ENCODE peak calls at places on chromosomes 7 and 10, in seven cellular contexts. One of them, this sample, is unnamed.

GRCh38 chr10:3928569-3928968 is 143.6 kb upstream of the KLF6 start:
- DNase-seq in neural progenitor cell: no peak
- DNase-seq in H1: no peak
- DNase-seq in mammary epithelial cell: no peak
- DNase-seq in GM23248: no peak
- DNase-seq in GM12878: no peak
- DNase-seq in keratinocyte: no peak
- DNase-seq in this sample: no peak

GRCh38 chr10:68075550-68076004 is 494 bp upstream of the HERC4 start:
- DNase-seq in GM23248: no peak
- DNase-seq in GM12878: no peak
- DNase-seq in mammary epithelial cell: no peak
- DNase-seq in keratinocyte: no peak
- DNase-seq in neural progenitor cell: no peak
- DNase-seq in H1: no peak
- DNase-seq in this sample: no peak

GRCh38 chr7:44131173-44132009 is 8.0 kb upstream of the POLD2 start:
- DNase-seq in GM23248: peak
- DNase-seq in mammary epithelial cell: peak
- DNase-seq in neural progenitor cell: peak
- DNase-seq in keratinocyte: no peak
- DNase-seq in GM12878: no peak
- DNase-seq in H1: no peak
- DNase-seq in this sample: no peak

GRCh38 chr10:121266370-121266769 is 331.9 kb downstream of the FGFR2 start:
- DNase-seq in neural progenitor cell: no peak
- DNase-seq in H1: no peak
- DNase-seq in GM12878: no peak
- DNase-seq in mammary epithelial cell: no peak
- DNase-seq in keratinocyte: no peak
- DNase-seq in GM23248: no peak
- DNase-seq in this sample: no peak

GRCh38 chr7:142809671-142810070 is 38.9 kb downstream of the PRSS2 start:
- DNase-seq in H1: no peak
- DNase-seq in mammary epithelial cell: no peak
- DNase-seq in GM23248: no peak
- DNase-seq in GM12878: no peak
- DNase-seq in neural progenitor cell: no peak
- DNase-seq in keratinocyte: no peak
- DNase-seq in this sample: no peak

GRCh38 chr10:25615926-25616325 is 318.1 kb upstream of the MYO3A start:
- DNase-seq in keratinocyte: no peak
- DNase-seq in GM23248: no peak
- DNase-seq in H1: no peak
- DNase-seq in mammary epithelial cell: no peak
- DNase-seq in neural progenitor cell: no peak
- DNase-seq in GM12878: no peak
- DNase-seq in this sample: no peak

GRCh38 chr7:19567011-19567410 is 141.8 kb downstream of the POLR1F start:
- DNase-seq in H1: no peak
- DNase-seq in neural progenitor cell: no peak
- DNase-seq in keratinocyte: no peak
- DNase-seq in GM23248: peak
- DNase-seq in mammary epithelial cell: no peak
- DNase-seq in GM12878: no peak
- DNase-seq in this sample: no peak

GRCh38 chr10:43419997-43420368 is 11.0 kb upstream of the HNRNPF start:
- DNase-seq in GM12878: no peak
- DNase-seq in mammary epithelial cell: no peak
- DNase-seq in GM23248: no peak
- DNase-seq in keratinocyte: no peak
- DNase-seq in neural progenitor cell: no peak
- DNase-seq in H1: no peak
- DNase-seq in this sample: no peak

GRCh38 chr10:61406282-61406681 is 46.9 kb downstream of the TMEM26 start:
- DNase-seq in H1: no peak
- DNase-seq in keratinocyte: no peak
- DNase-seq in neural progenitor cell: no peak
- DNase-seq in GM12878: no peak
- DNase-seq in GM23248: peak
- DNase-seq in mammary epithelial cell: no peak
- DNase-seq in this sample: peak

GRCh38 chr7:29806131-29806792 is at the start of gene WIPF3:
- DNase-seq in neural progenitor cell: peak
- DNase-seq in GM12878: no peak
- DNase-seq in GM23248: peak
- DNase-seq in mammary epithelial cell: no peak
- DNase-seq in H1: peak
- DNase-seq in keratinocyte: no peak
- DNase-seq in this sample: no peak

GRCh38 chr7:29808075-29808786 is 1.9 kb downstream of the WIPF3 start:
- DNase-seq in keratinocyte: no peak
- DNase-seq in neural progenitor cell: no peak
- DNase-seq in GM12878: no peak
- DNase-seq in GM23248: no peak
- DNase-seq in mammary epithelial cell: no peak
- DNase-seq in H1: no peak
- DNase-seq in this sample: no peak

GRCh38 chr7:29806793-29807178 is 478 bp downstream of the WIPF3 start:
- DNase-seq in GM23248: no peak
- DNase-seq in H1: peak
- DNase-seq in GM12878: no peak
- DNase-seq in neural progenitor cell: peak
- DNase-seq in mammary epithelial cell: no peak
- DNase-seq in keratinocyte: no peak
- DNase-seq in this sample: no peak

GRCh38 chr7:29805031-29805430 is 1.3 kb upstream of the WIPF3 start:
- DNase-seq in GM23248: no peak
- DNase-seq in keratinocyte: no peak
- DNase-seq in mammary epithelial cell: no peak
- DNase-seq in GM12878: no peak
- DNase-seq in neural progenitor cell: no peak
- DNase-seq in H1: no peak
- DNase-seq in this sample: no peak

DNA sequence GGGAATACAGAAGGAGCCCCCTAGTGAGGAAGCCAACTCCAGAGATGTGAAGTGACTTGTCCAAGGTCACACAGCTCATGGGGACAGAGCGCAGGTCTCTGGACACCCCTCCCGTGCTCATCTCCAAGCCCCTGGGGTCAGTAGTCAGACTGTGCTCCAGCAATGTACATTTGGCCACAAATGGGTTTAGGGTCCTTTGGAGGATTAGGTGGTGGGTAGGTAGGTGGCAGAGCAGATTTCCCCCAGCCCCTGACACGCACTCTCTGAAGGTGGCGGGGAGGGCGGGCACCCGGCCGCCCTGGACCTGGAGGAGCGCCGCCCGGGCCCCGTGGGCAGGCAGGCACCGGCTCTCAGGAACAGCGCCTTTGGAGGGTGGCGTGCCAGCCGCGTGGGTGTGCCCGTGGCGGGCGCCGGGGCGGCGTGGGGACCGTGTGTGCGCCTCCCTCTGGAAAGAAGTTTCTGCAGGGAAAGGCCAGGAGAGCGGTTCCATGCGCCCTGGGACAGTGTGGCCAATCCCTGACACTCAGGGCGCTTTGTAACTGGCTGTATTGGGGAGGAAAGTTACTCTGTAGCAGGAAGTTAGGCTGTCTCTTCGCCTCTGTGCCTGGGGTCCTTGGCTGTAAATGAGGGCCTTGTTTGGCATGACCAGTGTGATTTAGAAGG is 1.0 kb downstream of the WIPF3 start:
- DNase-seq in GM12878: no peak
- DNase-seq in mammary epithelial cell: no peak
- DNase-seq in keratinocyte: no peak
- DNase-seq in neural progenitor cell: peak
- DNase-seq in GM23248: peak
- DNase-seq in H1: peak
- DNase-seq in this sample: no peak
- TF ChIP-seq EZH2 in GM12878: no peak
- TF ChIP-seq EZH2 in mammary epithelial cell: peak
- TF ChIP-seq EZH2 in keratinocyte: peak
- TF ChIP-seq EZH2 in neural progenitor cell: no peak
- TF ChIP-seq EZH2 in GM23248: no peak
- TF ChIP-seq EZH2 in H1: peak
- TF ChIP-seq EZH2 in this sample: no peak

DNA sequence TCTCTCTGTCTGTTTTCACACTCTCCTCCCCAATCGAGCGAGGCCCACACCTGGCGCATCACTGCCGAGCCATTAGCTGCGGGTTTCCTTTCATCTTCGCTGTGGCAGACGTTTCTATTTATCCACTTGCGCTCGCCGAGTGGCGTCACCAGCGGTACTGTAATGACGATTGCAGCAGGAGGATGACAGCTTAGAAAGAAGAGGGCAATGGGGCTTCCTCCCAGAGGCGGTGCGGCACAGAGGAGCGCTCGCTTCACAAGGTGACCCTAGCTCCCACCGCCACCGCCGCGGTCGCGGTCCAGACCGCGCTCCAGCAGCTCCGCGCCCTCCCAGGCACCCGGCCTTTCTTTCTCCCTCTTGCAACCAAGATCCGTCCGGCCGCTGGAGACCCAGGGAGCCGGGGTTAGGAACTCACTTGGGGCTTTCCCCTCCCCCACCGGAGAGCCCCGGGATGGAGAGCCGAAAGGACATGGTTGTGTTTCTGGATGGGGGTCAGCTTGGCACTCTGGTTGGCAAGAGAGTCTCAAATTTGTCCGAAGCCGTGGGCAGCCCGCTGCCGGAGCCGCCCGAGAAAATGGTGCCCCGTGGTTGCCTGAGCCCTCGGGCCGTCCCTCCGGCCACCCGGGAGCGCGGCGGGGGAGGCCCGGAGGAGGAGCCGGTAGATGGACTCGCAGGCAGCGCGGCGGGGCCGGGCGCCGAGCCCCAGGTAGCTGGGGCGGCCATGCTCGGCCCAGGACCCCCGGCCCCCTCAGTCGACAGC is at the start of gene EVX1:
- DNase-seq in GM12878: no peak
- DNase-seq in H1: peak
- DNase-seq in GM23248: peak
- DNase-seq in neural progenitor cell: peak
- DNase-seq in keratinocyte: no peak
- DNase-seq in mammary epithelial cell: no peak
- DNase-seq in this sample: no peak
- TF ChIP-seq EZH2 in GM12878: no peak
- TF ChIP-seq EZH2 in H1: peak
- TF ChIP-seq EZH2 in GM23248: no peak
- TF ChIP-seq EZH2 in neural progenitor cell: peak
- TF ChIP-seq EZH2 in keratinocyte: peak
- TF ChIP-seq EZH2 in mammary epithelial cell: peak
- TF ChIP-seq EZH2 in this sample: no peak

GRCh38 chr7:131945313-131945831 is 388.9 kb upstream of the PODXL start:
- DNase-seq in keratinocyte: no peak
- DNase-seq in H1: peak
- DNase-seq in neural progenitor cell: peak
- DNase-seq in GM23248: peak
- DNase-seq in GM12878: no peak
- DNase-seq in mammary epithelial cell: peak
- DNase-seq in this sample: no peak
- TF ChIP-seq EZH2 in keratinocyte: no peak
- TF ChIP-seq EZH2 in H1: no peak
- TF ChIP-seq EZH2 in neural progenitor cell: no peak
- TF ChIP-seq EZH2 in GM23248: no peak
- TF ChIP-seq EZH2 in GM12878: no peak
- TF ChIP-seq EZH2 in mammary epithelial cell: no peak
- TF ChIP-seq EZH2 in this sample: no peak

DNA sequence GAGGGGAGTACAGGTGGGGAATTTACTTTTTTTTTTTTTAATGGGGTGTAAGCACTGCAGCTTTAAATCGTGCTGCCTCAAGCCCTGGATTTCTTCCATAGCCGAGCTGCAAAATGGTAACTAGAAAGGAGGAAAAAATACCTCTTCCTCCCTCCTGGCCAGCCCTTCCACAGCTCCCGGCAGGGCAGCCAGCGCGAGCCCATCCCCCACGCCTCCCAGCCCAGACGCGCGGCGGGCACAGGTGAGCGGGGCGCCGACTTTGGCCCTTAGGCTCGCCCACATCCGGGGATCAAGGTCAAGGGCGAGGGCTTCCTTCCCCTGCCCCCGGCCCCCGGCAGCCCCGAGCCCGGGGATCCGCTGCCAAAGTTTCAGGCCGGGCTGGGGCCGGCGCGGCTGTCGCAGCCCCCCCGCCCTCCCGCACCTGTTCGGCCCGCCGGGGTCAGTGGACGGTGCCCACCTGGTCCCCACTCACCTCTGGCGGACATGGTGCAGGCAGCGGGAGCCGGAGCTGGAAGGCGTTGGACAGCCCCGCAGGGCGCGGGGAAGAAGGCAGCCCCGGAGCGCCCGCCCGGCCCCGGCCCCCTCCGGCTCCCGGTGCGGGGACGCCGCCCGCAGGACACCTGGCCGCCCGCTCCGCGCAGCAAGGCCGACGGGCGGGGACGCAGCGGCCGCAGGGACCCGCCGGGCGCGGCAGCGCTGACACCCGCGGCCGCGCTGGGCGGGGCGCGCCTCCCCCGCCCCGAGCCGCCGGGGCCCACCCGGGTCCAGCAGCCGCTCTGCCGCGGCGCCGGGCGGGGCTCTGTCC is 53.8 kb upstream of the FHIP2A start:
- DNase-seq in keratinocyte: no peak
- DNase-seq in mammary epithelial cell: peak
- DNase-seq in GM23248: peak
- DNase-seq in H1: peak
- DNase-seq in GM12878: no peak
- DNase-seq in neural progenitor cell: peak
- DNase-seq in this sample: no peak
- TF ChIP-seq EZH2 in keratinocyte: no peak
- TF ChIP-seq EZH2 in mammary epithelial cell: no peak
- TF ChIP-seq EZH2 in GM23248: no peak
- TF ChIP-seq EZH2 in H1: no peak
- TF ChIP-seq EZH2 in GM12878: no peak
- TF ChIP-seq EZH2 in neural progenitor cell: peak
- TF ChIP-seq EZH2 in this sample: no peak